ENCODE peak calls at places on chromosomes 13 and 19, in ten cellular contexts. S, P, Y, Z, X, K, U, T, C and Q are unnamed samples.
A peak's percentile ranks its signal among the peaks of the same experiment; 100 is the strongest.

GRCh38 chr13:23622991-23623390 is 52.8 kb downstream of the TNFRSF19 start:
- DNase-seq in S (no peak), P (no peak), Y (no peak), Z (no peak), X (no peak), K (no peak), U (no peak), T (no peak), C (no peak), Q (no peak)

GRCh38 chr19:1949304-1950101 is 8.5 kb downstream of the CSNK1G2 start:
- DNase-seq in S (no peak), P (no peak), Y (no peak), Z (no peak), X (no peak), K (no peak), U (no peak), T (no peak), C (no peak), Q (no peak)

GRCh38 chr19:575527-576506 is 3.4 kb downstream of the BSG start:
- DNase-seq in S (no peak), P (peak; percentile 87), Y (peak; percentile 82), Z (peak; percentile 81), X (no peak), K (peak; percentile 93), U (peak; percentile 37), T (peak; percentile 28), C (no peak), Q (peak; percentile 89)

GRCh38 chr19:51520710-51521109 is 10.8 kb downstream of the SIGLEC6 start:
- DNase-seq in S (no peak), P (no peak), Y (no peak), Z (no peak), X (no peak), K (no peak), U (no peak), T (no peak), C (no peak), Q (no peak)

GRCh38 chr13:37934339-37935191 is 65.0 kb upstream of the TRPC4 start:
- DNase-seq in S (no peak), P (no peak), Y (no peak), Z (no peak), X (no peak), K (no peak), U (no peak), T (no peak), C (no peak), Q (no peak)

GRCh38 chr13:106565127-106565775 is 2.7 kb downstream of the ARGLU1 start:
- DNase-seq in S (no peak), P (no peak), Y (no peak), Z (no peak), X (no peak), K (no peak), U (no peak), T (no peak), C (no peak), Q (no peak)

GRCh38 chr13:39531646-39532045 is 71.3 kb downstream of the LHFPL6 start:
- DNase-seq in S (no peak), P (no peak), Y (no peak), Z (no peak), X (no peak), K (no peak), U (peak; percentile 32), T (no peak), C (no peak), Q (no peak)

GRCh38 chr13:50129923-50130685 is 114.9 kb downstream of the KCNRG start:
- DNase-seq in S (no peak), P (peak; percentile 70), Y (peak; percentile 45), Z (no peak), X (peak; percentile 48), K (peak; percentile 30), U (no peak), T (peak; percentile 13), C (no peak), Q (peak; percentile 72)

GRCh38 chr13:44351505-44351854 is 22.1 kb upstream of the SERP2 start:
- DNase-seq in S (no peak), P (no peak), Y (no peak), Z (no peak), X (no peak), K (no peak), U (no peak), T (no peak), C (no peak), Q (no peak)

GRCh38 chr19:55602104-55603001 is 2.3 kb downstream of the ZNF524 start:
- DNase-seq in S (no peak), P (no peak), Y (no peak), Z (no peak), X (no peak), K (no peak), U (no peak), T (no peak), C (no peak), Q (no peak)

GRCh38 chr13:52405767-52406494 is at the start of gene THSD1:
- DNase-seq in S (no peak), P (peak; percentile 82), Y (peak; percentile 85), Z (peak; percentile 38), X (peak; percentile 24), K (peak; percentile 78), U (peak; percentile 41), T (peak; percentile 13), C (peak; percentile 61), Q (peak; percentile 31)

GRCh38 chr19:55198651-55199050 is 10.7 kb downstream of the PTPRH start:
- DNase-seq in S (no peak), P (no peak), Y (no peak), Z (no peak), X (no peak), K (no peak), U (no peak), T (no peak), C (no peak), Q (no peak)

GRCh38 chr19:11203194-11204075 is 6.1 kb upstream of the KANK2 start:
- DNase-seq in S (no peak), P (peak; percentile 97), Y (peak; percentile 82), Z (peak; percentile 59), X (peak; percentile 67), K (peak; percentile 92), U (peak; percentile 71), T (peak; percentile 61), C (peak; percentile 67), Q (peak; percentile 73)

GRCh38 chr19:43651758-43652545 is 12.3 kb upstream of the CADM4 start:
- DNase-seq in S (no peak), P (peak; percentile 80), Y (peak; percentile 44), Z (peak; percentile 66), X (peak; percentile 65), K (no peak), U (peak; percentile 65), T (peak; percentile 73), C (peak; percentile 75), Q (peak; percentile 77)

GRCh38 chr13:86870388-86870966 is 800.7 kb upstream of the SLITRK5 start:
- DNase-seq in S (no peak), P (no peak), Y (no peak), Z (no peak), X (no peak), K (no peak), U (peak; percentile 43), T (no peak), C (no peak), Q (peak; percentile 46)

DNA sequence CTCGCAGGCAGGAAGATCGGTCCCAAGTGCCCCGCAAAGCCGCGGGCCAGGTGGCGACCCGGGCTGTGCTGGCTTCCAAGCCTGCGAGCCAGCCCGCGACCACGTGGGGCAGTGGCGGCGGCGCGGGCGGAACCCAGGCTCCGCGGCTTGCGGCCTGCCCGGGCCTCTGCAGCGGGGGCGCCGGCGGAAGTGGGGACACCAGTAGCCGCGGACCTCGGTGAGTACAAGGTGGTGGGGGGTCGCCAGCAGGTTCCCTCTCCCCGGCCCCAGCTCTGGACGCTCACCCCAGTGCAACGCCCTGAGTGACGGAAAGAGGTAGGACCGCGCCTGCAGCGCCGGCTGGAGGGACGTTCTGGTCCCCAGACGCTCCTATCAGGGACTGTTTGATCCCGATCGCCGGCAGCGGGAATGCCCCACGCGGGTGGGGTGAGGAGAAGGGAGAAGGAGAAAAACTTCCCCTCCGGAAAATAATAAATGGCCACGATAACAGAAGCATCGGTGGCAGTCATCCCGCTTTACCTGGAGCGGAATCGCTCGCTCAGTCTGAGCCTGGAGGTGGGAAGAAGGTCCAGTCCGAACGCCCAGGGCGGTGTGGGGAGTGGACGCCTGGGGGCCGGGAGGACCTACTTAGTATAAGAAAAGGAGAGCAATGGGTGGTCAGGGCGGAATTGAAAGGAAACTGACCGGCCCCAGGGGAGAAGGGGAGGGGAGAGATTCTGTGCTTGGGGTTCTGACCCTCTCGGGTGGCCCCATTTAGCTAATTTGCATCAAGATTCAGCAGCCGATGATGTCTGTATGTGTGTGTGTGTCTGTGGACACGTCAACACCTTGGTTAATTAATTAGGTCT is at the start of gene GEMIN7:
- DNase-seq in S (no peak), P (peak; percentile 87), Y (peak; percentile 81), Z (peak; percentile 84), X (peak; percentile 79), K (peak; percentile 67), U (peak; percentile 59), T (peak; percentile 74), C (peak; percentile 87), Q (peak; percentile 91)
- TF ChIP-seq POLR2A in S (no peak), P (no peak), Y (no peak), Z (no peak), X (peak; percentile 53), K (peak; percentile 57), U (no peak), T (no peak), C (peak; percentile 51), Q (peak; percentile 70)

DNA sequence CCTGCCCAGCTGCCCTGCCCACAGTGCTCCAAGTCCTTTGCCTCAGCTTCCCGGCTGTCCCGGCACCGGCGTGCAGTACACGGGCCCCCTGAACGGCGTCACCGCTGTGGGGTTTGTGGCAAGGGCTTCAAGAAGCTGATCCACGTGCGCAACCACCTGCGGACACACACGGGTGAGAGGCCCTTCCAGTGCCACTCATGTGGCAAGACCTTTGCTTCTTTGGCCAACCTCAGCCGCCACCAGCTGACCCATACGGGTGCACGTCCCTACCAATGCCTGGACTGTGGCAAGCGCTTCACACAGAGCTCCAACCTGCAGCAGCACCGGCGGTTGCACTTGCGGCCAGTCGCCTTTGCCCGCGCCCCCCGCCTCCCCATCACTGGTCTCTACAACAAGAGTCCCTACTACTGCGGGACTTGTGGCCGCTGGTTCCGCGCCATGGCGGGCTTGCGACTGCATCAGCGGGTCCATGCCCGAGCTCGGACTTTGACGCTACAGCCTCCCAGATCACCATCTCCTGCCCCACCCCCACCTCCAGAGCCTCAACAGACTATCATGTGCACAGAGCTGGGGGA is 5.7 kb downstream of the ZNF526 start:
- DNase-seq in S (no peak), P (no peak), Y (no peak), Z (no peak), X (no peak), K (no peak), U (no peak), T (no peak), C (no peak), Q (no peak)
- TF ChIP-seq POLR2A in S (no peak), P (no peak), Y (no peak), Z (no peak), X (no peak), K (no peak), U (no peak), T (no peak), C (no peak), Q (no peak)

GRCh38 chr19:5889288-5889971 is 14.2 kb downstream of the NDUFA11 start:
- DNase-seq in S (no peak), P (no peak), Y (no peak), Z (no peak), X (no peak), K (no peak), U (peak; percentile 70), T (no peak), C (no peak), Q (no peak)
- TF ChIP-seq POLR2A in S (no peak), P (no peak), Y (no peak), Z (no peak), X (no peak), K (no peak), U (no peak), T (no peak), C (no peak), Q (no peak)

GRCh38 chr13:33204130-33204927 is 81.2 kb downstream of the STARD13 start:
- DNase-seq in S (no peak), P (peak; percentile 96), Y (peak; percentile 88), Z (peak; percentile 31), X (peak; percentile 59), K (no peak), U (peak; percentile 90), T (peak; percentile 90), C (no peak), Q (no peak)
- TF ChIP-seq POLR2A in S (no peak), P (no peak), Y (no peak), Z (no peak), X (no peak), K (no peak), U (no peak), T (no peak), C (no peak), Q (no peak)